ENCODE peak calls at places on chromosomes 6 and 20, in seven cellular contexts. X, T, D, K, V, E and Q are unnamed samples. For H3K4me1, the result is how much of the 10 kb centered on the place peaks cover.

GRCh38 chr6:144349690-144350132 is 64.6 kb downstream of the UTRN start:
- DNase-seq in E (no peak), D (no peak), V (peak), K (no peak), T (no peak), X (peak), Q (no peak)

GRCh38 chr20:49283176-49283702 is 5.4 kb upstream of the ZNFX1 start:
- DNase-seq in V (no peak), E (no peak), D (peak), T (no peak), K (no peak), X (no peak), Q (peak)

GRCh38 chr6:22383016-22383415 is 86.2 kb upstream of the PRL start:
- DNase-seq in E (no peak), X (peak), T (no peak), D (no peak), K (no peak), V (no peak), Q (no peak)

GRCh38 chr20:3744037-3744436 is 11.6 kb downstream of the HSPA12B start:
- DNase-seq in V (no peak), T (no peak), X (no peak), D (no peak), E (no peak), K (no peak), Q (no peak)

GRCh38 chr6:168217216-168217879 is 102.2 kb downstream of the DACT2 start:
- DNase-seq in V (no peak), E (no peak), K (no peak), X (no peak), T (no peak), D (no peak), Q (no peak)

GRCh38 chr6:129901910-129902309 is 40.8 kb upstream of the TMEM244 start:
- DNase-seq in X (peak), D (no peak), E (no peak), V (no peak), K (no peak), T (no peak), Q (no peak)

GRCh38 chr6:40163924-40164323 is 229.7 kb upstream of the MOCS1 start:
- DNase-seq in X (no peak), V (no peak), T (no peak), D (no peak), E (no peak), K (no peak), Q (peak)

GRCh38 chr6:45054610-45055009 is 273.5 kb upstream of the RUNX2 start:
- DNase-seq in K (no peak), V (no peak), E (no peak), D (no peak), X (peak), T (no peak), Q (no peak)

GRCh38 chr6:11810039-11810541 is 31.5 kb upstream of the ADTRP start:
- DNase-seq in V (peak), T (peak), D (no peak), K (peak), E (peak), X (peak), Q (peak)

GRCh38 chr6:155121699-155122098 is 126.6 kb downstream of the TIAM2 start:
- DNase-seq in D (peak), T (peak), V (peak), E (no peak), X (peak), K (no peak), Q (peak)

GRCh38 chr6:155123520-155123919 is 128.4 kb downstream of the TIAM2 start:
- DNase-seq in X (no peak), E (no peak), V (no peak), D (no peak), K (no peak), T (no peak), Q (no peak)

GRCh38 chr6:155125916-155126315 is 130.8 kb downstream of the TIAM2 start:
- DNase-seq in E (no peak), T (no peak), X (peak), K (no peak), D (no peak), V (no peak), Q (no peak)

GRCh38 chr6:155120034-155120433 is 124.9 kb downstream of the TIAM2 start:
- DNase-seq in X (peak), V (no peak), T (no peak), D (peak), K (no peak), E (no peak), Q (peak)

DNA sequence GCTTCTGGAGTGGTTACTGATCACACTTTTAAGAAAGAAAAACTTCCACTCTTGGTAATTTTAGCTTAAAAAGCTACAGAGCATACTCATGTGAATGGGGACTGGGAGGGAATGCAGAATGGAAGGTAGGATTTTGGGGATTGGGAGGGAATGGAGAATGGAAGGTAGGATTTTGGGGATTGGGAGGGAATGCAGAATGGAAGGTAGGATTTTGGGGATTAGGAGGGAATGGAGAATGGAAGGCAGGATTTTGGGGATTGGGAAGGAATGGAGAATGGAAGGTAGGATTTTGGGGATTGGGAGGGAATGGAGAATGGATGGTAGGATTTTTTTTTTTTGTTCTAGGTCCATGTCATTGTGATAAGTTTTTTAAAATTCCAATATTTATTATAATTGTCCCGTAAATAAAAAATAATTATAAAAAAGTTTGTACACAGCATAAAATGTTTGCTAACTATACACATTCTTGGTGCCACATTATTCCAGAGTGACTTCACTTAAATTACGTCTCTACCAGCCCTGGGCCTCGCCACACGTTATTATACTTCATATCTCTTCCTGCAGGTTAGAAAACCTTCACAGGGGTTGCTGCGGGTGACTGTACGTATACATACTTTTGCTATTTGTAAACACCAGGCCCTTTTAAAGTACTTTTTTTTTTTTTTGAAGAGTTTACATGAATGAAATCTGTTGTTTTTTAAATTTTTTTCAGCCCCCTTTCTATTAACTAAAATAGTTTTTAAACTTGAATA is 127.3 kb downstream of the TIAM2 start:
- DNase-seq in D (no peak), E (no peak), V (no peak), X (no peak), T (no peak), K (no peak), Q (no peak)
- H3K4me3 ChIP-seq in D (no peak), E (no peak), V (no peak), X (no peak), T (no peak), K (peak), Q (peak)

DNA sequence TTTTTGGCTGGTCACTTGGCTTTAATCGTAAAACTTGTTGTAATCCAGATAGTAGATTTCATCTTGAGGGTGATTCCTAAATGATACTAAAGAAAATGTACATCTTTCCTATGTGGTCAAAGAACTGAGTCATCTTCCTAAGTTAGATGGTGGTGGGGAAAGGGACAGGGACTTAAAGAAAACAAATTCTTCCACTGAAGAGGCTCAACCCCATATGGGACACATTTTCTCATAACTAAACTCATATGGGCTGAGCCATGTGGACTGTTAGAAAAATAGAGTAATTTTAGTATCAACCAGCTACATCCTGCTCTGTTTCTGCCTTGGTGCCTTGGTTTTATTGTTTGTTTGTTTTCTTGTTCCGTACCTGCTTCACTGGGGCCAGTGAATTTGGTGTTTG is 155.9 kb downstream of the TSHZ2 start:
- DNase-seq in E (no peak), D (no peak), X (no peak), K (no peak), T (no peak), V (no peak), Q (no peak)
- H3K4me1 ChIP-seq in E (under half), D (under half), X (under half), K (under half), T (under half), V (under half), Q (under half)

GRCh38 chr6:27631614-27631925 is 158.7 kb upstream of the ZNF184 start:
- DNase-seq in X (no peak), T (no peak), D (no peak), E (no peak), K (no peak), V (no peak), Q (no peak)

GRCh38 chr6:27630727-27631613 is 158.1 kb upstream of the ZNF184 start:
- DNase-seq in E (no peak), T (peak), K (no peak), V (no peak), D (peak), X (peak), Q (no peak)
- H3K4me3 ChIP-seq in E (no peak), T (peak), K (peak), V (peak), D (peak), X (peak), Q (no peak)

DNA sequence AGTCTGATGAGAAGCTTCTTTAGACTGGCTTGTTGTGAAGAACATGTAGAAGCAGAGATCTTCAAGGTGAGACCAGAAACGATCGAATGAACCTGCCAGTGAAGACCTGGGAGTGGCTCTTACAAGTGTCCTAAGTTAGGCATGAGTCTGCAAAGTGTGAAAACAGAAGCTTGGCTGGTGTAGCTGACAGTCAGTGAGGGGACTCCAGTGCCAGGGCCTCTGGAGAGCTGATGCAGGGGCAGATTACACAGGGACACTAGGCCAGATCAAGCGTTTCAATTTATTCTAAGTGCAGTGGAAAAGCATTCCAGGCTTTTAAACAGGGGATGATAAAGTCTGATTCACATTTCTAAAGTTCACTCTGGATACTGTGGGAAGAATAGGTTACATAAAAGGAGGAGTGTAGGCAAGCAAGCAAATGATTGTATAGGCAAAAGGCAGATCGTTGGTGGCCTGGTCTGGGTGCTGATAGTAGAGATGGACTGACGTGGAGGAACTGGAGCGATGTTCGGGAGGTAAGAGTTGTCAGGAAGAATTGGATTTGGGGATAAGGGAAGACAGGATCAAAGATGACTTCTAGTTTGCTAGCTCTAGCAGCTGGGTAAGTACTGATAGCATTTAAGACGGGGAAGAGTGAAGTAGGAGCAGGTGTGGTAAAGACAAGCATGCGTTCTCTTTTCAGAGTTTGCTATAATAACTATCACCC is 133.5 kb downstream of the MAN1A1 start:
- DNase-seq in V (peak), T (peak), E (no peak), D (peak), X (no peak), K (no peak), Q (no peak)
- H3K4me1 ChIP-seq in V (under half), T (under half), E (under half), D (under half), X (under half), K (under half), Q (under half)

DNA sequence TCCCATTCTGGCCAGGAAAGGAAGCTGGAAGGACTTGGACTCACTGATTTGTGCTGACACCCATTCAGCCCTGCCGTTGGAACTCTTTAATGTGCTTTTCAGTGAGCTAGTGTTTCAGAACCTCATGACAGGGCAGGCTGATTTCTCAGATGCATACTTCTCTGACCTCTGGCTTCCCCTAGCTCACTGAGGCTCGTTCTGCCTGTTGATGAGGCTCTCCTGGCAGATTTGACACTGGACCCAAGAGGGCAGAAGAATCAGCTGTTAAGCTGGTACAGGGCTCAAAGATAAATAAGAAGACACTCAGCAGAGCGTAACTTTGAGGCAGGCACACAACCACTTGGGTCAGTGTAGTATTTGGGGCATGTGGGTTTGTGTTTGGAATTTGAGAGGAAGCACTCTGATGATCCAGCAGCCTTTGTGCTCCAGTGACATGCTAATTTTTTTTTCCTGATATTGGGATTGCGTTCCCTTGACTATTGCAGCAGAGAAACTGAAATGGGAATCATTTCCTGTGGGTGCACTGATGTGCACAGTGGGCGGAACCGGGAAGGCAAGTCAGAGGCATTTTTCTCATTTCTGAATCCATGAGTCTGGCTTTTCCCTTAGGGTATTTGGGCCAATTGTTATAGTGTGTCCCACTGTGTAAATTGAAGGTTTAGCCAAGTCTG is 80.2 kb downstream of the CARMIL1 start:
- DNase-seq in K (no peak), T (peak), X (peak), E (peak), D (no peak), V (peak), Q (no peak)
- H3K4me3 ChIP-seq in K (peak), T (no peak), X (peak), E (no peak), D (no peak), V (no peak), Q (no peak)

GRCh38 chr6:38262609-38263008 is 377.1 kb downstream of the BTBD9 start:
- DNase-seq in X (peak), T (no peak), E (no peak), V (no peak), K (no peak), D (no peak), Q (no peak)
- H3K4me1 ChIP-seq in X (under half), T (under half), E (under half), V (under half), K (under half), D (under half), Q (under half)